ENCODE peak calls at places on chromosomes 4 and X, in ten cellular contexts. D, V, T, H, P, M, Z, E, I and S are unnamed samples.

GRCh38 chr4:83255584-83255983 is 29.0 kb downstream of the COQ2 start:
- DNase-seq in H (no peak), T (no peak), Z (no peak), D (no peak), M (peak; percentile 41), I (peak; percentile 69), P (no peak), E (no peak), V (no peak), S (no peak)

GRCh38 chrX:133323450-133323849 is 91.8 kb downstream of the GPC4 start:
- DNase-seq in T (no peak), I (no peak), D (no peak), H (no peak), P (no peak), V (no peak), E (no peak), Z (no peak), M (no peak), S (no peak)

GRCh38 chr4:58225460-58225859 is 1115.3 kb upstream of the IGFBP7 start:
- DNase-seq in I (no peak), P (no peak), V (no peak), E (no peak), D (no peak), T (no peak), M (no peak), Z (no peak), H (no peak), S (no peak)

GRCh38 chr4:7451434-7451789 is 16.7 kb upstream of the PSAPL1 start:
- DNase-seq in I (no peak), H (no peak), T (no peak), V (no peak), Z (no peak), D (no peak), M (no peak), P (no peak), E (no peak), S (no peak)

GRCh38 chr4:159267023-159267939 is 164.4 kb downstream of the RAPGEF2 start:
- DNase-seq in P (no peak), T (no peak), I (no peak), M (peak; percentile 35), D (no peak), H (no peak), E (no peak), Z (peak; percentile 18), V (no peak), S (no peak)

GRCh38 chr4:88672987-88673386 is 24.6 kb downstream of the NAP1L5 start:
- DNase-seq in E (no peak), H (no peak), I (peak; percentile 33), Z (peak; percentile 54), D (peak; percentile 19), M (no peak), T (peak; percentile 10), V (no peak), P (no peak), S (peak; percentile 37)

GRCh38 chr4:54277691-54278090 is 48.6 kb downstream of the PDGFRA start:
- DNase-seq in Z (no peak), T (peak; percentile 29), D (no peak), M (peak; percentile 89), P (no peak), E (no peak), H (peak; percentile 38), V (no peak), I (peak; percentile 65), S (no peak)

GRCh38 chr4:138049350-138049749 is 192.8 kb downstream of the SLC7A11 start:
- DNase-seq in H (no peak), M (peak; percentile 48), Z (no peak), D (no peak), I (peak; percentile 8), V (no peak), P (no peak), E (no peak), T (no peak), S (no peak)

GRCh38 chr4:124432500-124432899 is 280.0 kb downstream of the ANKRD50 start:
- DNase-seq in V (no peak), H (no peak), E (no peak), M (peak; percentile 72), T (no peak), Z (no peak), D (no peak), P (no peak), I (peak; percentile 9), S (no peak)

GRCh38 chr4:53130896-53131561 is 234.8 kb downstream of the SCFD2 start:
- DNase-seq in D (no peak), H (no peak), T (no peak), P (no peak), M (no peak), E (no peak), Z (no peak), V (no peak), I (no peak), S (no peak)

GRCh38 chr4:117324851-117325491 is 239.6 kb upstream of the TRAM1L1 start:
- DNase-seq in I (peak; percentile 26), H (no peak), M (peak; percentile 97), T (no peak), V (no peak), D (no peak), E (no peak), P (no peak), Z (no peak), S (no peak)

GRCh38 chr4:134202557-134202956 is 968 bp upstream of the PABPC4L start:
- DNase-seq in Z (no peak), E (peak; percentile 12), M (peak; percentile 33), H (no peak), P (no peak), T (no peak), I (peak; percentile 58), V (no peak), D (no peak), S (no peak)

GRCh38 chr4:24473309-24473721 is 111.0 kb downstream of the DHX15 start:
- DNase-seq in H (no peak), D (peak; percentile 63), Z (peak; percentile 56), E (no peak), P (no peak), T (peak; percentile 42), I (peak; percentile 30), V (no peak), M (peak; percentile 38), S (no peak)

GRCh38 chrX:129019412-129019811 is 503.9 kb downstream of the SMARCA1 start:
- DNase-seq in M (no peak), Z (no peak), T (no peak), P (no peak), D (no peak), E (no peak), V (no peak), I (no peak), H (no peak), S (no peak)

GRCh38 chr4:141080668-141081067 is 52.6 kb downstream of the RNF150 start:
- DNase-seq in H (no peak), E (no peak), T (no peak), P (no peak), M (no peak), D (no peak), I (no peak), Z (no peak), V (no peak), S (no peak)

GRCh38 chr4:84957509-84958420 is 8.7 kb downstream of the WDFY3 start:
- DNase-seq in D (no peak), V (no peak), P (no peak), E (no peak), I (no peak), Z (no peak), H (no peak), M (peak; percentile 65), T (no peak), S (no peak)

GRCh38 chr4:99807666-99808065 is 9.0 kb upstream of the DAPP1 start:
- DNase-seq in H (no peak), M (no peak), V (no peak), D (no peak), T (no peak), I (no peak), P (no peak), Z (no peak), E (no peak), S (no peak)

GRCh38 chr4:56821394-56822263 is at the start of gene SPINK2:
- DNase-seq in T (peak; percentile 50), H (peak; percentile 23), Z (peak; percentile 87), M (no peak), D (peak; percentile 53), E (no peak), P (peak; percentile 52), V (no peak), I (no peak), S (peak; percentile 16)
- TF ChIP-seq CTCF in T (peak; percentile 22), H (no peak), Z (peak; percentile 57), M (no peak), D (no peak), E (no peak), P (no peak), V (no peak), I (peak; percentile 7), S (peak; percentile 52)

GRCh38 chrX:50680990-50681389 is 133.0 kb downstream of the SHROOM4 start:
- DNase-seq in T (no peak), M (no peak), E (no peak), V (no peak), H (no peak), Z (peak; percentile 12), D (no peak), I (peak; percentile 5), P (no peak), S (no peak)
- TF ChIP-seq CTCF in T (no peak), M (peak; percentile 24), E (no peak), V (peak; percentile 12), H (no peak), Z (peak; percentile 60), D (peak; percentile 17), I (peak; percentile 24), P (no peak), S (peak; percentile 54)

GRCh38 chrX:130025256-130025655 is 42.8 kb downstream of the BCORL1 start:
- DNase-seq in M (no peak), H (no peak), E (no peak), T (no peak), V (no peak), P (no peak), I (no peak), D (no peak), Z (no peak), S (no peak)
- TF ChIP-seq CTCF in M (no peak), H (no peak), E (no peak), T (no peak), V (no peak), P (no peak), I (no peak), D (no peak), Z (peak; percentile 7), S (no peak)

GRCh38 chr4:744212-744841 is 38.7 kb downstream of the PCGF3 start:
- DNase-seq in E (no peak), D (no peak), P (no peak), M (no peak), T (no peak), H (no peak), I (no peak), V (no peak), Z (no peak), S (no peak)

GRCh38 chr4:742742-743311 is 37.2 kb downstream of the PCGF3 start:
- DNase-seq in E (peak; percentile 75), Z (peak; percentile 67), T (peak; percentile 93), H (peak; percentile 50), D (peak; percentile 58), V (peak; percentile 90), I (peak; percentile 71), M (no peak), P (peak; percentile 74), S (peak; percentile 74)

GRCh38 chr4:740656-741282 is 35.1 kb downstream of the PCGF3 start:
- DNase-seq in D (no peak), M (peak; percentile 36), P (no peak), T (no peak), I (no peak), E (no peak), H (no peak), V (no peak), Z (no peak), S (no peak)

GRCh38 chr4:743463-744211 is 38.0 kb downstream of the PCGF3 start:
- DNase-seq in T (no peak), D (no peak), P (no peak), Z (no peak), H (no peak), M (no peak), E (no peak), V (no peak), I (peak; percentile 57), S (no peak)

GRCh38 chr4:742096-742741 is 36.6 kb downstream of the PCGF3 start:
- DNase-seq in I (no peak), P (no peak), H (no peak), E (no peak), Z (no peak), T (no peak), V (no peak), D (no peak), M (no peak), S (no peak)
- TF ChIP-seq CTCF in I (no peak), P (no peak), H (no peak), E (no peak), Z (no peak), T (no peak), V (no peak), D (no peak), M (no peak), S (no peak)